ENCODE peak calls at places on chromosomes 5 and 9, in five cellular contexts. G is cardiac muscle cell; R is CD4-positive, alpha-beta T cell; S is endodermal cell; P is tibial nerve. E is an unnamed sample.

GRCh38 chr9:15361737-15362136 is 54.7 kb upstream of the TTC39B start:
- DNase-seq in G (no peak), R (no peak), S (no peak), P (no peak), E (no peak)

GRCh38 chr5:111834926-111835599 is 78.1 kb upstream of the NREP start:
- DNase-seq in G (no peak), R (no peak), S (no peak), P (no peak), E (no peak)

GRCh38 chr9:95316794-95317118 is 753 bp downstream of the FANCC start:
- DNase-seq in G (peak), R (no peak), S (peak), P (no peak), E (peak)

GRCh38 chr9:93501406-93501805 is 48.0 kb upstream of the FAM120AOS start:
- DNase-seq in G (no peak), R (no peak), S (no peak), P (no peak), E (no peak)

GRCh38 chr9:37380570-37380969 is 41.9 kb upstream of the GRHPR start:
- DNase-seq in G (no peak), R (no peak), S (no peak), P (no peak), E (no peak)

GRCh38 chr9:2872941-2873323 is 29.0 kb upstream of the PUM3 start:
- DNase-seq in G (no peak), R (peak), S (no peak), P (no peak), E (no peak)

GRCh38 chr9:102985162-102985900 is 9.8 kb upstream of the CYLC2 start:
- DNase-seq in G (no peak), R (no peak), S (no peak), P (no peak), E (no peak)

GRCh38 chr5:117624226-117624625 is 1049.6 kb upstream of the SEMA6A start:
- DNase-seq in G (no peak), R (no peak), S (no peak), P (no peak), E (no peak)

GRCh38 chr5:161378701-161379100 is 167.8 kb downstream of the GABRB2 start:
- DNase-seq in G (no peak), R (no peak), S (no peak), P (no peak), E (no peak)

GRCh38 chr5:146124580-146124979 is 19.2 kb upstream of the PLAC8L1 start:
- DNase-seq in G (no peak), R (no peak), S (no peak), P (no peak), E (no peak)

GRCh38 chr9:73176450-73176875 is 24.8 kb downstream of the ANXA1 start:
- DNase-seq in G (no peak), R (no peak), S (no peak), P (no peak), E (no peak)

GRCh38 chr5:181044662-181045305 is 4.7 kb downstream of the BTNL9 start:
- DNase-seq in G (no peak), R (no peak), S (peak), P (no peak), E (no peak)

GRCh38 chr5:181042036-181042435 is 2.0 kb downstream of the BTNL9 start:
- DNase-seq in G (no peak), R (no peak), S (no peak), P (no peak), E (no peak)

GRCh38 chr5:181042722-181043121 is 2.7 kb downstream of the BTNL9 start:
- DNase-seq in G (no peak), R (no peak), S (no peak), P (no peak), E (no peak)

GRCh38 chr5:181044093-181044599 is 4.1 kb downstream of the BTNL9 start:
- DNase-seq in G (no peak), R (no peak), S (peak), P (no peak), E (no peak)

GRCh38 chr5:181043285-181044092 is 3.4 kb downstream of the BTNL9 start:
- DNase-seq in G (no peak), R (no peak), S (peak), P (no peak), E (no peak)
- TF ChIP-seq CTCF in G (no peak), R (no peak), S (peak), P (no peak), E (no peak)

GRCh38 chr9:19948021-19948420 is 159.2 kb upstream of the SLC24A2 start:
- DNase-seq in G (no peak), R (no peak), S (no peak), P (no peak), E (no peak)

GRCh38 chr9:19940808-19941207 is 152.0 kb upstream of the SLC24A2 start:
- DNase-seq in G (no peak), R (no peak), S (no peak), P (no peak), E (no peak)

DNA sequence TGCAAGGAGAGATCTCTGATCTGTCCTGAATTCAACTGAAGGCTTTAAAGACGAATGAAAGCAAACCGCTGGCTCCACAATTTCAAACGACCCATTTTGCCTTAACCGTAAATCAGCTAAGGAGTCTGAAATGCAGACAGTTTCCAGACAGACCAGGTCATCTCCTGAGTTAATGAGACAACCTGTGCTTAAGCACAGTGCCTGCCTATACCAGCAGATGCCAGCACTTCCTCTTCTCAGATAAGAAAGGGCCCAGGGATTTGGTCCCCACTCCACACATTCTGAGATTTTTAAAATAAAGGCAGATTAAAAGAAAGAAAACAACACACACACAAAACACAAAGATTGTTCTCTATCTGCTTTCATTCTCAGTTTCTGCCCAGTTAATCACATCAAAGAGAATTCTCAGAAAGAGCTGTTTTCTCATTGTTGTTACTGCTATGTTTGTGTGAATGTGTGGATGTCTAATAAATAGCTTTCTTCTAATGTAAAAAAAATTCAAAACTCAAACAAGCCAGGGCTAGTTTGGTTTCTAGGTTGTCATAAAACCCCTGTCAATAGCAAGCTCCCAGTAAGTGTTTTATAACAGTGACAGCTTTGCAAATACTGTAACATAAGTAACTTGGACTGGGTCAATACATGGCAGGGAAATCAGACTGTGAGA is 157.7 kb upstream of the SLC24A2 start:
- DNase-seq in G (peak), R (no peak), S (peak), P (no peak), E (no peak)
- TF ChIP-seq CTCF in G (peak), R (peak), S (peak), P (no peak), E (peak)

GRCh38 chr9:101333490-101333889 is 51.3 kb downstream of the BAAT start:
- DNase-seq in G (no peak), R (no peak), S (no peak), P (no peak), E (no peak)
- TF ChIP-seq CTCF in G (no peak), R (no peak), S (no peak), P (no peak), E (no peak)

GRCh38 chr5:60387041-60387440 is 312.9 kb downstream of the DEPDC1B start:
- DNase-seq in G (no peak), R (no peak), S (no peak), P (no peak), E (no peak)

GRCh38 chr5:60379907-60380306 is 320.1 kb downstream of the DEPDC1B start:
- DNase-seq in G (no peak), R (no peak), S (no peak), P (no peak), E (peak)

GRCh38 chr5:60377826-60378225 is 322.1 kb downstream of the DEPDC1B start:
- DNase-seq in G (no peak), R (no peak), S (no peak), P (no peak), E (no peak)

GRCh38 chr5:60386398-60386797 is 313.6 kb downstream of the DEPDC1B start:
- DNase-seq in G (no peak), R (no peak), S (no peak), P (no peak), E (no peak)

DNA sequence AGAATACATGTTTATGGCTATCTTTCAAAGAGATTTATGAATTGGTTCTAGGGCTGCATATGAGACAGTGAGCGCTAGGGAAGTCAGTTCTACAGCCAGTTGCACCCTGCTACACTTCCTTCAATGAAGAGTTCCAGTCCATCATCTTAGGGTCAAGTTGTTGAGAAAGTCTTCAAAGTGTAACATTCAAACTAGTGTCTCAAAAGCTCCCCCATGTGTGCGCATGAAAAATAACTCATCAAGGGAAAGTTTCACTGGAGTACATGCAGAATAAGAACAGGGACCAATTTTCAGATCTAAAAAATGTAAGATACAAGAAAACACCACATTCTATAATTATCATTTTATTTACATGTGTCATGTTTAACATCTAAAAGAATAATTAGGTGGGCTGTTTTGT is 317.2 kb downstream of the DEPDC1B start:
- DNase-seq in G (peak), R (no peak), S (no peak), P (no peak), E (peak)
- TF ChIP-seq CTCF in G (peak), R (no peak), S (peak), P (no peak), E (peak)

GRCh38 chr9:121053544-121053943 is 3.5 kb upstream of the C5 start:
- DNase-seq in G (no peak), R (no peak), S (peak), P (no peak), E (no peak)
- TF ChIP-seq CTCF in G (no peak), R (no peak), S (no peak), P (no peak), E (no peak)

E was measured in GM13977.